ENCODE peak calls at places on chromosome 15, in five cellular contexts. One of them, this sample, is unnamed.

GRCh38 chr15:42194502-42194901 is 13.6 kb downstream of the VPS39 start:
- DNase-seq in BE2C: no peak
- DNase-seq in stimulated activated CD8-positive, alpha-beta memory T cell treated with anti-CD3 and anti-CD28 coated beads, Interleukin-7, amount 100 ng/mL, for 1 hour: no peak
- DNase-seq in iris pigment epithelial cell: peak; percentile 91
- DNase-seq in stimulated activated CD4-positive, alpha-beta T cell treated with anti-CD3 and anti-CD28 coated beads, Interleukin-4, amount 100 ng/mL, for 24 hours: no peak
- DNase-seq in this sample: peak; percentile 51

GRCh38 chr15:60128710-60129109 is 124.6 kb downstream of the FOXB1 start:
- DNase-seq in BE2C: no peak
- DNase-seq in stimulated activated CD8-positive, alpha-beta memory T cell treated with anti-CD3 and anti-CD28 coated beads, Interleukin-7, amount 100 ng/mL, for 1 hour: no peak
- DNase-seq in iris pigment epithelial cell: no peak
- DNase-seq in stimulated activated CD4-positive, alpha-beta T cell treated with anti-CD3 and anti-CD28 coated beads, Interleukin-4, amount 100 ng/mL, for 24 hours: no peak
- DNase-seq in this sample: no peak

GRCh38 chr15:78438595-78439285 is 724 bp downstream of the IREB2 start:
- DNase-seq in BE2C: peak; percentile 60
- DNase-seq in stimulated activated CD8-positive, alpha-beta memory T cell treated with anti-CD3 and anti-CD28 coated beads, Interleukin-7, amount 100 ng/mL, for 1 hour: no peak
- DNase-seq in iris pigment epithelial cell: peak; percentile 28
- DNase-seq in stimulated activated CD4-positive, alpha-beta T cell treated with anti-CD3 and anti-CD28 coated beads, Interleukin-4, amount 100 ng/mL, for 24 hours: peak; percentile 49
- DNase-seq in this sample: peak; percentile 49

GRCh38 chr15:66188464-66188863 is 65.1 kb downstream of the MEGF11 start:
- DNase-seq in BE2C: no peak
- DNase-seq in stimulated activated CD8-positive, alpha-beta memory T cell treated with anti-CD3 and anti-CD28 coated beads, Interleukin-7, amount 100 ng/mL, for 1 hour: no peak
- DNase-seq in iris pigment epithelial cell: no peak
- DNase-seq in stimulated activated CD4-positive, alpha-beta T cell treated with anti-CD3 and anti-CD28 coated beads, Interleukin-4, amount 100 ng/mL, for 24 hours: no peak
- DNase-seq in this sample: no peak

GRCh38 chr15:36693644-36694043 is 114.2 kb downstream of the CDIN1 start:
- DNase-seq in BE2C: no peak
- DNase-seq in stimulated activated CD8-positive, alpha-beta memory T cell treated with anti-CD3 and anti-CD28 coated beads, Interleukin-7, amount 100 ng/mL, for 1 hour: no peak
- DNase-seq in iris pigment epithelial cell: no peak
- DNase-seq in stimulated activated CD4-positive, alpha-beta T cell treated with anti-CD3 and anti-CD28 coated beads, Interleukin-4, amount 100 ng/mL, for 24 hours: no peak
- DNase-seq in this sample: no peak

GRCh38 chr15:101057841-101058407 is 138.8 kb downstream of the LRRK1 start:
- DNase-seq in BE2C: no peak
- DNase-seq in stimulated activated CD8-positive, alpha-beta memory T cell treated with anti-CD3 and anti-CD28 coated beads, Interleukin-7, amount 100 ng/mL, for 1 hour: no peak
- DNase-seq in iris pigment epithelial cell: no peak
- DNase-seq in stimulated activated CD4-positive, alpha-beta T cell treated with anti-CD3 and anti-CD28 coated beads, Interleukin-4, amount 100 ng/mL, for 24 hours: no peak
- DNase-seq in this sample: no peak

GRCh38 chr15:48541659-48542334 is 103.7 kb downstream of the FBN1 start:
- DNase-seq in BE2C: no peak
- DNase-seq in stimulated activated CD8-positive, alpha-beta memory T cell treated with anti-CD3 and anti-CD28 coated beads, Interleukin-7, amount 100 ng/mL, for 1 hour: no peak
- DNase-seq in iris pigment epithelial cell: peak; percentile 88
- DNase-seq in stimulated activated CD4-positive, alpha-beta T cell treated with anti-CD3 and anti-CD28 coated beads, Interleukin-4, amount 100 ng/mL, for 24 hours: no peak
- DNase-seq in this sample: no peak

GRCh38 chr15:95295311-95295710 is 1035.2 kb upstream of the NR2F2 start:
- DNase-seq in BE2C: no peak
- DNase-seq in stimulated activated CD8-positive, alpha-beta memory T cell treated with anti-CD3 and anti-CD28 coated beads, Interleukin-7, amount 100 ng/mL, for 1 hour: no peak
- DNase-seq in iris pigment epithelial cell: no peak
- DNase-seq in stimulated activated CD4-positive, alpha-beta T cell treated with anti-CD3 and anti-CD28 coated beads, Interleukin-4, amount 100 ng/mL, for 24 hours: no peak
- DNase-seq in this sample: no peak